ENCODE peak calls at places on chromosome 3, in nine cellular contexts. C is HepG2, O is transverse colon, G is left ventricle myocardium inferior, L is Caco-2, N is HCT116, Z is small intestine, A is SK-N-SH, F is upper lobe of left lung. M is an unnamed sample.

GRCh38 chr3:101675709-101676218 is 1.2 kb downstream of the ZBTB11 start:
- DNase-seq in A (peak; percentile 35), C (no peak), F (peak; percentile 31), L (no peak), N (no peak), G (no peak), Z (peak; percentile 8), O (peak; percentile 30), M (no peak)

GRCh38 chr3:111572061-111572460 is 23.1 kb downstream of the ZBED2 start:
- DNase-seq in Z (no peak), A (no peak), N (no peak), L (no peak), F (no peak), O (no peak), C (no peak), G (no peak), M (no peak)

GRCh38 chr3:189792046-189792929 is 161.1 kb downstream of the TP63 start:
- DNase-seq in C (no peak), N (no peak), L (no peak), O (no peak), G (no peak), Z (no peak), F (no peak), A (no peak), M (no peak)

GRCh38 chr3:139718415-139718814 is 40.6 kb upstream of the NMNAT3 start:
- DNase-seq in L (peak; percentile 61), O (peak; percentile 8), G (peak; percentile 44), C (peak; percentile 18), Z (peak; percentile 8), N (peak; percentile 26), A (peak; percentile 45), F (no peak), M (peak; percentile 82)

GRCh38 chr3:39056151-39056550 is 4.3 kb downstream of the WDR48 start:
- DNase-seq in O (no peak), L (no peak), C (no peak), N (no peak), F (no peak), A (no peak), G (no peak), Z (no peak), M (no peak)

GRCh38 chr3:66413151-66413751 is 87.6 kb downstream of the LRIG1 start:
- DNase-seq in L (no peak), C (no peak), O (no peak), G (no peak), F (no peak), N (no peak), Z (no peak), A (no peak), M (no peak)

GRCh38 chr3:41418961-41419691 is 219.8 kb downstream of the CTNNB1 start:
- DNase-seq in N (peak; percentile 27), G (no peak), F (no peak), A (no peak), C (peak; percentile 15), L (no peak), Z (no peak), O (no peak), M (peak; percentile 17)

GRCh38 chr3:188061133-188061532 is 92.8 kb upstream of the LPP start:
- DNase-seq in L (peak; percentile 69), O (peak; percentile 40), C (peak; percentile 58), Z (peak; percentile 62), A (no peak), G (no peak), N (peak; percentile 37), F (peak; percentile 28), M (no peak)

DNA sequence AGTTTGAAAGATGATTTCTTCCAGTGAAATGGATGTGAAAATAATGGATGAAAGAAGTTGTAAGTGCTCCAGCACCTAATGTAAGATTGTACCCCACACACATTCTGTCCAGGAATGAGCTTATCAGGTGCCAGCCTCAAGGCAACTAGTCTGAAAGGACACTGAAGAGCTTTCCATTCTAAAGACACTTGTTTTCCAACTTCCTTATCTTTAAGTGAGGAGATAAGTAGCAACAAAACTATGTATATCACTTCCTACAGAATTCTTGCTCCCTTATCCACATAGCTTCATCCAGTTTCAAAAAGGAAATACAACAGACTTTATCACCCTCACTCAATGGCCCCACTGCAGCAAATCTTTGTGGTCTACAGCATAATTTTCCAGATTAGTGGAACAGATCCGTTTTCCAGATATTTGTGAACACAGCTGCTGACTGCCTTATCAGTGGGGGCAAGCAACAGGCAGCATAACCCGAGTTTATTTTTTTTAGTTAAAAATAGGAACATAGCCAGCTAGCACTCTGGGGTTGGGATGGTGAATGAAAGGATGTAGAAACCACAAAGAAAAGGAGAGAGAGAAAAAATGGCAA is 60.6 kb downstream of the CD200R1L start:
- DNase-seq in Z (no peak), O (no peak), C (no peak), F (no peak), A (peak; percentile 12), N (no peak), G (no peak), L (peak; percentile 21), M (peak; percentile 83)
- H3K4me1 ChIP-seq in Z (no peaks in the 10 kb centered on the region), O (no peaks in the 10 kb centered on the region), C (no peaks in the 10 kb centered on the region), F (no peaks in the 10 kb centered on the region), A (peaks cover 2% of the 10 kb centered on the region), N (no peaks in the 10 kb centered on the region), G (no peaks in the 10 kb centered on the region), L (peaks cover 48% of the 10 kb centered on the region), M (peaks cover 28% of the 10 kb centered on the region)

GRCh38 chr3:121730940-121731687 is 18.4 kb downstream of the GOLGB1 start:
- DNase-seq in Z (no peak), L (no peak), C (no peak), N (no peak), G (no peak), A (no peak), F (no peak), O (no peak), M (no peak)
- H3K4me3 ChIP-seq in Z (no peak overlapping the region), L (no peak overlapping the region), C (no peak overlapping the region), N (no peak overlapping the region), G (peak overlapping the region; percentile 24), A (no peak overlapping the region), F (no peak overlapping the region), O (no peak overlapping the region), M (no peak overlapping the region)

GRCh38 chr3:169665264-169666078 is 2.0 kb upstream of the MECOM start:
- DNase-seq in C (no peak), G (no peak), O (no peak), A (peak; percentile 21), F (no peak), Z (no peak), L (no peak), N (no peak), M (no peak)

GRCh38 chr3:169666501-169667379 is 3.2 kb upstream of the MECOM start:
- DNase-seq in F (no peak), G (no peak), O (no peak), L (no peak), Z (no peak), N (no peak), A (peak; percentile 33), C (no peak), M (no peak)

GRCh38 chr3:169667380-169667671 is 3.8 kb upstream of the MECOM start:
- DNase-seq in A (peak; percentile 8), N (no peak), G (no peak), O (no peak), C (no peak), L (no peak), F (no peak), Z (no peak), M (no peak)

GRCh38 chr3:169667710-169668080 is 4.2 kb upstream of the MECOM start:
- DNase-seq in A (peak; percentile 20), Z (no peak), N (no peak), O (no peak), L (no peak), F (no peak), C (no peak), G (no peak), M (no peak)

DNA sequence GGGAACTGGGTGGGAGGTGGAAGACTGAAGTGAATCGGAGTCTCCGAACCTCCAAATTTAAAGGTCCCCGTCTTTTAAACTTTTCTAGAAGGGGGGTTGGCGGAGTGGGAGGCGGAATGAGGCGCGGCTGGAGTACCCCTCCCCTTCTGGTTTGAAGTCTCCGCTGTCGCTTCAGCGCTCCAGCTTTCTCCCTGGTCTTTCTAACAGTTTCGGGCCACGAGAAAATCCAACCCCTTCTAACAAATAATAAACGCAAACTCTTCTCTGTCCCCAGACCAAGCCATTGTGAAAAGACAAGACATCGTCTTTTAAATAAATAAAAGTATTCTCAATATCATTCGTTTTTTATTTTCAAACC is 2.5 kb upstream of the MECOM start:
- DNase-seq in G (no peak), Z (no peak), L (no peak), N (no peak), O (no peak), C (no peak), F (no peak), A (peak; percentile 15), M (no peak)
- H3K27me3 ChIP-seq in G (peaks cover 95% of the 10 kb centered on the region), Z (no peaks in the 10 kb centered on the region), L (peaks cover 3% of the 10 kb centered on the region), N (peaks cover 50% of the 10 kb centered on the region), O (peaks cover 98% of the 10 kb centered on the region), C (peaks cover 11% of the 10 kb centered on the region), F (peaks cover 2% of the 10 kb centered on the region), A (peaks cover 90% of the 10 kb centered on the region), M (no peaks in the 10 kb centered on the region)

DNA sequence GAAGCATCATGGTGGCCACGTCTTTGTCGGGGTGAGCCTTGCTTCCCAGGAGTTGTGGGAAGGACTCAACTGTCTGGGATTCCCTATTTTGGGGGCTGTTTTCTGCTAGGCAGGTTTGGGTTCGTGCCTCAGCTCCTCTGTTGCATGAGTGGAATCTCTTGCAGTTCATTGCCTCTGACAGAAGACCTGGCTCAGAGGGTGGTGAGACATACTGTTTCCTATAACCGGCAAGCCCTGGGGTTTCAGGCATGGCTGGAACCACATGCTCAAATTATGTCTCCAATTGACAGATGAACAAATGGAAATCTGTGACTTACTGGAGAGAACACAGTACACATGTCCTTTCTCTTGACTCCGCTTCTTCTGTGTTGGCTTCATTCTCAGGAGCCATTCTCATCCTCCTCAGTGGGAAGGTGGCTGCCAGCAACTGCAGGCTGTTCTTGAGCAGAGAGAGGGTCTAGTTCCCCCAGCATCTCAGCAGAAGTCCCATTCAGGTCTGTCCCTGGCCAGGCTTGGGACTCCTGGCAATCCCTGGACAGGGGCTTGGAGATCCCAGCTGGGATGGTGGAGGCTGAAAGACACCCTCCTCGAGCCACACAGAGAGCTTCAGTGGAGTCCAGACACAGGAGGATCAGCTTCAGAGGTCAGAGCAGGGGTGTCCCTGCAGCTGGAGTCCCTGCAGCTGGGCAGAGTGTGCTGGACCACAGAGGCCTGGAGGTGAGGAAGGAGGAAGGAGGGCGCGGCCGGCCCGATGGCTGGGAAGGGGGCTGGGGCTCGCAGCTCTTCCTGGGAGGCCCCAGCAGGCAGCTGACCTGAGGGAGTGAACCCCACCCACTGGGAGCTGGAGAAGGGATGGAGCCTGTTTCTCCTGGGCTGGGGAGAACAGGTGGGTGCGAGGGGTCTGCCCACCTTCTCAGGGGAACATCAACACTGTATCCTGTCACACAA is 97.6 kb downstream of the LSM3 start:
- DNase-seq in Z (no peak), C (no peak), G (no peak), F (no peak), A (no peak), N (no peak), L (no peak), O (no peak), M (no peak)
- H3K4me1 ChIP-seq in Z (no peaks in the 10 kb centered on the region), C (no peaks in the 10 kb centered on the region), G (no peaks in the 10 kb centered on the region), F (no peaks in the 10 kb centered on the region), A (no peaks in the 10 kb centered on the region), N (peaks cover 9% of the 10 kb centered on the region), L (peaks cover 55% of the 10 kb centered on the region), O (no peaks in the 10 kb centered on the region), M (peaks cover 7% of the 10 kb centered on the region)

DNA sequence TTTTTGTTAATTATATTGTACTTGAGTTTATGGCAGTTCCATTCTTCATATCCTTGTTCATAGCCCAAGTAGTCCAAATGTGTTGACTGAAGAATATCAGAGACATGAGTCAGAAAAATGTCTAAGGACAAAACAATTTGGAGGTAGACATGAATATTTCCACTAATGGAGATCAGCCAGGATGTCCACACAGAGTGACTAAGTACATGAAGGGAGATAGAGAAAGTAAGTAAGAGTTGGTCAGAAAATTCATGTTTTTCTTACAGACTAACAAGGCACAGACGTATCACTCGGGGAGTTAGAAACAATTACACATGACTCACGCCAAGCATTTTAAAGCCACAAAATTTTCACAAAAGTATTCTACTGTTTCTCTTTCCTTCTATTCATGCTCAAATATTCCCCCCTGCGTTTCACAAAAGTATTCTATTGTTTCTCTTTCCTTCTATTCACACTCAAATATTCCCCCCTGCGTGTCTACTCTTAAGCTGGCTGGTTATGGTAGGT is 648.9 kb upstream of the CCDC54 start:
- DNase-seq in O (no peak), F (no peak), G (no peak), A (peak; percentile 3), L (no peak), C (no peak), N (peak; percentile 42), Z (no peak), M (peak; percentile 5)
- H3K4me3 ChIP-seq in O (no peak overlapping the region), F (no peak overlapping the region), G (no peak overlapping the region), A (peak overlapping the region; percentile 36), L (no peak overlapping the region), C (no peak overlapping the region), N (no peak overlapping the region), Z (no peak overlapping the region), M (no peak overlapping the region)

M was measured in SJCRH30.